ENCODE peak calls at places on chromosomes 13 and 19, in four cellular contexts. B, T, G and O are unnamed samples.
A peak's percentile ranks its signal among the peaks of the same experiment; 100 is the strongest.

GRCh38 chr13:65460136-65460535 is 1770.0 kb downstream of the PCDH9 start:
- DNase-seq in B (peak; percentile 46), T (peak; percentile 7), G (no peak), O (peak; percentile 7)

GRCh38 chr13:47680752-47681151 is 320.3 kb downstream of the SUCLA2 start:
- DNase-seq in B (peak; percentile 63), T (peak; percentile 33), G (peak; percentile 42), O (no peak)

GRCh38 chr19:903266-903797 is 9.7 kb downstream of the R3HDM4 start:
- DNase-seq in B (peak; percentile 74), T (no peak), G (no peak), O (no peak)

GRCh38 chr13:71144883-71145282 is 722.1 kb downstream of the DACH1 start:
- DNase-seq in B (no peak), T (no peak), G (no peak), O (no peak)

GRCh38 chr19:17234911-17235617 is 9.0 kb downstream of the OCEL1 start:
- DNase-seq in B (peak; percentile 37), T (peak; percentile 47), G (peak; percentile 45), O (no peak)

GRCh38 chr19:343451-343931 is 1.1 kb downstream of the MIER2 start:
- DNase-seq in B (peak; percentile 12), T (no peak), G (no peak), O (no peak)

GRCh38 chr13:111517641-111518010 is 197.2 kb downstream of the TEX29 start:
- DNase-seq in B (no peak), T (no peak), G (no peak), O (no peak)

GRCh38 chr13:39930544-39931444 is 275.3 kb downstream of the COG6 start:
- DNase-seq in B (no peak), T (no peak), G (no peak), O (no peak)

GRCh38 chr19:18294467-18294864 is 13.0 kb upstream of the JUND start:
- DNase-seq in B (peak; percentile 34), T (no peak), G (no peak), O (no peak)

DNA sequence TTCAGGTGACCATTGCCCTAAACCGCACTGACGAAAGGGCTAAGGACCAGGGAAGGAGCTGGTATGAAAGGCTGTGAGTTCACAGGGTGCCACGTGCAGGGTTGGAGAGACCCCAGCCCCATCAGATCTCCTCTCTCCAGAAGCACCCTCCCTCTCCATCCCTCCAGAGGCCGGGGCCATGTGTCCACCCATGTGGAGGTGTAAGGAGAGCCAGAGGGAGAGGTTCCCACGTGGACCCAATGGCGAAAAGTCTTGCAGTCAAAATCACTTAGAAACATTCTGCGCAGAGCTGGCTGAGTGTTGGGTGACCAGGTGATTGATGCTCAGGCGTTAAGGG is 168.3 kb downstream of the COL4A1 start:
- DNase-seq in B (no peak), T (no peak), G (no peak), O (no peak)
- H3K4me3 ChIP-seq in B (peak overlapping the region; percentile 58), T (peak overlapping the region; percentile 60), G (peak overlapping the region; percentile 61), O (peak overlapping the region; percentile 55)

GRCh38 chr13:26074706-26075105 is 22.9 kb upstream of the SHISA2 start:
- DNase-seq in B (peak; percentile 42), T (no peak), G (peak; percentile 33), O (no peak)
- TF ChIP-seq CTCF in B (peak; percentile 24), T (no peak), G (peak; percentile 17), O (no peak)

DNA sequence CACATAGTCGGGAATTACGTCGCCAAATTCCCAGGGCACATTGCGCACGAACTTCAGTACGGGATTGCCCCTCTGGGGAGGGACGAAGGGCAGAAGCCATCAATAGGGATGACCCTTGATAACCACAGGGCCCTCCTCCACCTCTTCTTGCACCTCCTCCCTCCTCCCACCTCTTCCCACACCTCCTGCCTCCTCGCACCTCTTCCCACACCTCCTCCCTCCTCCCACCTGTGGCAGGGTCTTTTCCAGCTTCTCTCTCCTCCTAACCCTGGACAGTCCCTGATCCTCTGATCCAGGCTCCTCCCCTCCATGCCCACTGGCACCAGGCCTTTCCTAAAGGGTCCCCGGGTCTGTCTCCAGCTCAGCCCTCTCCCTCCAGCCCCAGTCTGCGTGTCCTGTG is 3.4 kb downstream of the ERCC1 start:
- DNase-seq in B (no peak), T (no peak), G (no peak), O (no peak)
- H3K4me3 ChIP-seq in B (no peak overlapping the region), T (no peak overlapping the region), G (no peak overlapping the region), O (no peak overlapping the region)

GRCh38 chr19:12785431-12786011 is 5.8 kb upstream of the JUNB start:
- DNase-seq in B (no peak), T (no peak), G (no peak), O (no peak)
- TF ChIP-seq CTCF in B (no peak), T (no peak), G (no peak), O (no peak)

GRCh38 chr13:60397693-60398437 is 845 bp downstream of the TDRD3 start:
- DNase-seq in B (peak; percentile 73), T (peak; percentile 62), G (peak; percentile 76), O (no peak)
- H3K4me3 ChIP-seq in B (peak overlapping the region; percentile 73), T (peak overlapping the region; percentile 76), G (peak overlapping the region; percentile 92), O (peak overlapping the region; percentile 84)

GRCh38 chr19:29724102-29724641 is 9.1 kb upstream of the C19orf12 start:
- DNase-seq in B (peak; percentile 32), T (peak; percentile 13), G (peak; percentile 15), O (no peak)
- TF ChIP-seq CTCF in B (peak; percentile 12), T (no peak), G (no peak), O (peak; percentile 3)

GRCh38 chr13:97944396-97945029 is 9.0 kb upstream of the IPO5 start:
- DNase-seq in B (peak; percentile 63), T (peak; percentile 41), G (peak; percentile 58), O (no peak)
- H3K4me3 ChIP-seq in B (no peak overlapping the region), T (no peak overlapping the region), G (no peak overlapping the region), O (no peak overlapping the region)

GRCh38 chr19:57465680-57466381 is 8.9 kb upstream of the VN1R1 start:
- DNase-seq in B (no peak), T (peak; percentile 10), G (peak; percentile 53), O (no peak)
- TF ChIP-seq CTCF in B (peak; percentile 39), T (peak; percentile 28), G (peak; percentile 44), O (peak; percentile 61)